ENCODE peak calls at places on chromosomes 4 and X, in seven cellular contexts. S is kidney; R is GM10248; H is activated T-cell treated with anti-CD3 and anti-CD28 coated beads, Interleukin-2, amount 50 U/mL, for 4 hours; N is neural crest cell; D is germinal center; X is tibial nerve. J is an unnamed sample.
A peak's percentile ranks its signal among the peaks of the same experiment; 100 is the strongest.

GRCh38 chr4:26020083-26020668 is 106.2 kb downstream of the SMIM20 start:
- DNase-seq in N (no peak), S (no peak), H (no peak), D (no peak), R (no peak), X (no peak), J (peak; percentile 31)

GRCh38 chrX:70169281-70169680 is 8.0 kb upstream of the DGAT2L6 start:
- DNase-seq in H (no peak), N (no peak), X (no peak), R (no peak), D (no peak), S (no peak), J (no peak)

GRCh38 chr4:40525811-40526598 is 103.7 kb downstream of the RBM47 start:
- DNase-seq in S (no peak), H (no peak), X (no peak), D (no peak), R (no peak), N (no peak), J (peak; percentile 78)

GRCh38 chr4:138050601-138051000 is 191.5 kb downstream of the SLC7A11 start:
- DNase-seq in R (no peak), D (no peak), X (no peak), S (no peak), H (no peak), N (no peak), J (no peak)

GRCh38 chrX:96650023-96650422 is 34.6 kb upstream of the DIAPH2 start:
- DNase-seq in R (no peak), H (no peak), N (no peak), S (no peak), X (no peak), D (no peak), J (no peak)

GRCh38 chrX:21658746-21659145 is 616 bp upstream of the KLHL34 start:
- DNase-seq in S (no peak), D (no peak), X (no peak), H (no peak), R (no peak), N (no peak), J (no peak)

GRCh38 chr4:9962611-9963314 is 58.5 kb downstream of the SLC2A9 start:
- DNase-seq in R (no peak), N (no peak), H (no peak), D (no peak), S (no peak), X (no peak), J (no peak)

GRCh38 chrX:103187953-103188475 is 26.9 kb upstream of the BEX4 start:
- DNase-seq in S (no peak), X (no peak), R (no peak), N (no peak), H (no peak), D (no peak), J (peak; percentile 61)